ENCODE peak calls at places on chromosomes 6 and 20, in four cellular contexts. N is K562, V is HepG2, O is GM12878. Y is an unnamed sample.

GRCh38 chr6:39059496-39060310 is 11.1 kb downstream of the GLP1R start:
- DNase-seq in N (no peak), V (no peak), O (no peak), Y (peak)

GRCh38 chr20:11993886-11994466 is 76.3 kb downstream of the BTBD3 start:
- DNase-seq in V (no peak), N (no peak), O (no peak), Y (no peak)

GRCh38 chr6:157961829-157962228 is 19.8 kb upstream of the SYNJ2 start:
- DNase-seq in N (no peak), V (no peak), O (no peak), Y (no peak)

GRCh38 chr20:60402209-60403058 is 444.2 kb downstream of the CDH26 start:
- DNase-seq in V (no peak), O (no peak), N (no peak), Y (no peak)

GRCh38 chr6:168737481-168737880 is 296.5 kb downstream of the SMOC2 start:
- DNase-seq in O (no peak), V (peak), N (no peak), Y (no peak)

GRCh38 chr6:12637960-12638641 is 78.5 kb upstream of the PHACTR1 start:
- DNase-seq in N (peak), V (peak), O (peak), Y (peak)

GRCh38 chr6:72464791-72465691 is 156.8 kb upstream of the KCNQ5 start:
- DNase-seq in V (no peak), O (no peak), N (peak), Y (no peak)

GRCh38 chr6:31660998-31661866 is 654 bp upstream of the C6orf47 start:
- DNase-seq in O (no peak), V (no peak), N (peak), Y (no peak)

GRCh38 chr6:163525926-163526325 is 111.4 kb downstream of the QKI start:
- DNase-seq in N (no peak), O (no peak), V (no peak), Y (no peak)

GRCh38 chr6:126396131-126396530 is 56.2 kb downstream of the CENPW start:
- DNase-seq in O (no peak), V (no peak), N (no peak), Y (no peak)

GRCh38 chr6:131787955-131788712 is 19.7 kb upstream of the ENPP1 start:
- DNase-seq in V (peak), O (no peak), N (no peak), Y (no peak)

GRCh38 chr6:37657117-37657886 is 40.4 kb downstream of the MDGA1 start:
- DNase-seq in O (no peak), V (no peak), N (no peak), Y (no peak)

GRCh38 chr6:57303931-57304681 is 13.3 kb upstream of the PRIM2 start:
- DNase-seq in V (no peak), O (no peak), N (no peak), Y (no peak)

GRCh38 chr6:136465766-136466303 is 84.4 kb downstream of the MAP7 start:
- DNase-seq in V (no peak), N (no peak), O (no peak), Y (no peak)

GRCh38 chr20:62149532-62150235 is 6.1 kb downstream of the SS18L1 start:
- DNase-seq in V (peak), N (no peak), O (no peak), Y (no peak)

GRCh38 chr6:149271348-149272340 is 45.9 kb upstream of the TAB2 start:
- DNase-seq in N (no peak), V (no peak), O (peak), Y (no peak)

GRCh38 chr6:35177139-35177538 is 36.0 kb upstream of the TCP11 start:
- DNase-seq in V (no peak), N (peak), O (no peak), Y (no peak)

GRCh38 chr20:47274449-47275108 is 81.9 kb downstream of the ZMYND8 start:
- DNase-seq in O (peak), N (peak), V (peak), Y (no peak)

GRCh38 chr6:71977860-71978259 is 91.5 kb downstream of the RIMS1 start:
- DNase-seq in O (no peak), V (no peak), N (no peak), Y (no peak)

GRCh38 chr6:107118976-107119375 is 3.7 kb upstream of the BEND3 start:
- DNase-seq in N (peak), V (no peak), O (no peak), Y (no peak)

GRCh38 chr20:1588166-1588868 is 30.8 kb upstream of the SIRPD start:
- DNase-seq in O (no peak), V (no peak), N (no peak), Y (no peak)

GRCh38 chr6:125952764-125953501 is 3.6 kb upstream of the HINT3 start:
- DNase-seq in O (no peak), N (no peak), V (peak), Y (no peak)

GRCh38 chr6:168554898-168555617 is 114.1 kb downstream of the SMOC2 start:
- DNase-seq in N (no peak), V (no peak), O (no peak), Y (no peak)

GRCh38 chr6:107423474-107423873 is 35.9 kb downstream of the PDSS2 start:
- DNase-seq in O (no peak), N (no peak), V (no peak), Y (no peak)

GRCh38 chr6:138410972-138411667 is 7.1 kb downstream of the HEBP2 start:
- DNase-seq in O (no peak), V (no peak), N (no peak), Y (no peak)

GRCh38 chr6:75932067-75932466 is 140.4 kb downstream of the IMPG1 start:
- DNase-seq in N (peak), O (no peak), V (peak), Y (no peak)

GRCh38 chr6:26087284-26088115 is at the start of gene HFE:
- DNase-seq in O (no peak), N (peak), V (peak), Y (no peak)

GRCh38 chr20:34843421-34843820 is 18.0 kb upstream of the NCOA6 start:
- DNase-seq in N (no peak), V (no peak), O (no peak), Y (no peak)

GRCh38 chr6:75934643-75935472 is 137.6 kb downstream of the IMPG1 start:
- DNase-seq in O (peak), N (peak), V (peak), Y (peak)

GRCh38 chr20:50690979-50691584 is at the start of gene RIPOR3:
- DNase-seq in N (peak), V (no peak), O (no peak), Y (no peak)

GRCh38 chr6:169145476-169145875 is 108.2 kb downstream of the THBS2 start:
- DNase-seq in O (no peak), V (no peak), N (peak), Y (no peak)

GRCh38 chr6:143556529-143556928 is 45.0 kb upstream of the FUCA2 start:
- DNase-seq in V (no peak), N (no peak), O (no peak), Y (no peak)

GRCh38 chr6:36576573-36576972 is 17.6 kb upstream of the SRSF3 start:
- DNase-seq in V (no peak), N (no peak), O (no peak), Y (no peak)

GRCh38 chr6:131916847-131917246 is 34.3 kb downstream of the CCN2 start:
- DNase-seq in N (no peak), V (no peak), O (no peak), Y (no peak)

GRCh38 chr6:168049681-168050224 is 29.3 kb downstream of the FRMD1 start:
- DNase-seq in O (no peak), V (no peak), N (no peak), Y (no peak)

GRCh38 chr6:22227824-22228610 is 68.8 kb downstream of the PRL start:
- DNase-seq in V (no peak), N (no peak), O (no peak), Y (no peak)

GRCh38 chr20:14951707-14952106 is 614.3 kb upstream of the FLRT3 start:
- DNase-seq in N (no peak), V (peak), O (no peak), Y (no peak)

GRCh38 chr20:57159193-57159851 is 107.1 kb downstream of the BMP7 start:
- DNase-seq in N (no peak), O (no peak), V (no peak), Y (no peak)

GRCh38 chr20:37681384-37681977 is 12.3 kb upstream of the CTNNBL1 start:
- DNase-seq in O (no peak), N (no peak), V (no peak), Y (no peak)

GRCh38 chr20:37677969-37678610 is 15.7 kb upstream of the CTNNBL1 start:
- DNase-seq in O (no peak), V (peak), N (no peak), Y (no peak)

GRCh38 chr20:37676440-37676839 is 17.4 kb upstream of the CTNNBL1 start:
- DNase-seq in V (no peak), O (no peak), N (no peak), Y (no peak)

DNA sequence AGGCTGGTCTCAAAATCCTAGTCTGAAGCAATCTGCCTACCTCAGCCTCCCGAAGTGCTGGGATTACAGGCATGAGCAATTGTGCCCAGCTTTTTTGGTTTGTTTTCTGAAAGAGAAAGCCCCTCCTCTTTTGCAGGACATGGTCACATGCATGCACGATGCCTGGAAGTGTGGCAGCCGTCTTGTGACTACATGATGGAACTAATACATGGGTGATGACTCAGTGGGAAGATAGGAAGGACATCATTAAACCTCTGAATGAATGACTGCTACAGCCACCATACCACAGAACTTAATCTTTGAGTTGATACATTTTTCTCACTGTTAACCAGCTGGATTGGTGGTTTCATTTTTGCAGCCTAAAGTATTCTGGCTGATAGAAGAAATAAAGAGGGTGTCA is 13.4 kb upstream of the CTNNBL1 start:
- DNase-seq in V (no peak), N (no peak), O (no peak), Y (no peak)
- TF ChIP-seq TARDBP in V (no peak), N (no peak), O (no peak), Y (no peak)

DNA sequence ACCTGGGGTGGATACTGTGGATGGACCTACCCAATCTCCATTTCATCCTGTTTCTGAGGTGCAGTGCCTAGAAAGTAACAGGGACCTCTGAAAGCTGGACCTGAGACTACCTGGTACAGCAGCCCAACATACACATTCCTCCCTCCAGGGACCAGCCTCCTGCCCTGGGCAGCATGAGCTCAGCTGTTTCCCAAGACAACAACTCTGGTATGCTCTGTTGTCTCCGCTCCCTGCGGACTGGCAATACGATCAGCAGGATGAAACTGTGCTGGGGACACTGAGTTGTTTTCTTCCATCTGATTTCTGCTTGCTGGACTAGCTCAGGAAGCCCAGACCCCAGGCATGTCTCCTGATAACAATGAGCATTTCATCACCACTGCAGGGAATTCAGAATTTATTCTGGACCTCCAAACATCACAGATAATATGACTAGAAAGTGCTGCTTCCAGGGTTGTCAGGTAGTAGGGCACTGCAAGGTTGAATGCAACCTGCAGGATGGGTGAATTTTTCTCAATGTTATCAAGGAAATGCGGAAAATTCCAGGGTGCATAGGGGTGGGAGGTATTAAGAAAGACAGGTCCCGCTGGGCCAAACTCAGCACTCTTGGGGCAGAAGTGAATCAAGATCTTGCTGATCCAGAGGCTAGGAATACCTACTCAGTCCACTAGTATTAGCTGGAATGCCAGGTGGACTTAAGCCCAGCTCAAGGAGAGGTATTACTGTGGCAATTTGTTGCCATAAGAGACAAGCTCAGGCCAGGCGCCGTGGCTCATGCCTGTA is 38.9 kb upstream of the SLC4A11 start:
- DNase-seq in N (no peak), V (no peak), O (no peak), Y (no peak)
- TF ChIP-seq FOXM1 in N (no peak), V (no peak), O (no peak), Y (no peak)

DNA sequence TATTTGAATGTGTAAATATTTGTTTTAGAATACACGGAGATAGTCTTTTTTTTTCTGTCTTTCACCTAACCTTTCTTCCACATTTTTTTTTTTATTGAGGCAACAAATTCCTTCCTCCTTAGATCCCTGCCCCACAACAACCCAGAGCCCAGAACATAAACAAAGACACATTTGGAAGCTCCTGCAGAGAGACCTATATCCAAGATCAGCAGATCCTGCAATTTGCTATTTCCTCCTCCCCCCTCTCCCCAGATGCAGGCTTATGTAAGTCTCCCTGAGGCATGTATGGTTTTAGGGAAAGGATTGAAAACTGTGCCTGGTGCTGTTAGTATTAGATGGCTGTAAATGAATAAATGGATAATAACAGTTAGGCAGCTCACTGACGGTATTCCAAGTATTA is 608.2 kb upstream of the CITED2 start:
- DNase-seq in N (no peak), V (no peak), O (no peak), Y (no peak)
- TF ChIP-seq TARDBP in N (no peak), V (no peak), O (no peak), Y (no peak)

DNA sequence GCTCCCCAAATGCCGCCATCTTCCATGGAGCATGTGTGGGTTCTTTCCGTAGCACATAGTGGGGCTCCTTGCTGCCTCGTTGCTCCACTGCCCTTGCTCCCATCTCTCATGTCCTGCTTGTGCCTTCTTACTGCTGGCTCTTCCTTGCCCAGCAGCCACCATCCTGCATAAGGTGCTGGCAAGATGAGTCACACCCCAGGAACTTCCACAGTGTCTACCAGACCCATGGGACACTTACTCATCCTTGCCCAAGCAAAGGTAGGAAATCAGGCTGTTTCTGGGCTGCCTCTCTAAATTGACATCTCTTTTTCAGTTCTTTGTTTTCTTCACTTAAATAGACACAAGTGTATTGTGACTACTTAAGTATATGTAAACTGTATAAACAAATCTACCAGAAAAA is 39.4 kb upstream of the RGS17 start:
- DNase-seq in N (no peak), O (no peak), V (no peak), Y (no peak)
- TF ChIP-seq FOXM1 in N (no peak), O (no peak), V (no peak), Y (no peak)

GRCh38 chr20:4728121-4728520 is 6.4 kb downstream of the PRND start:
- DNase-seq in V (no peak), N (no peak), O (no peak), Y (no peak)
- TF ChIP-seq TARDBP in V (no peak), N (no peak), O (no peak), Y (no peak)

GRCh38 chr6:43120938-43121913 is 45.1 kb downstream of the PTK7 start:
- DNase-seq in O (no peak), V (no peak), N (no peak), Y (no peak)
- TF ChIP-seq FOXM1 in O (no peak), V (no peak), N (no peak), Y (no peak)

DNA sequence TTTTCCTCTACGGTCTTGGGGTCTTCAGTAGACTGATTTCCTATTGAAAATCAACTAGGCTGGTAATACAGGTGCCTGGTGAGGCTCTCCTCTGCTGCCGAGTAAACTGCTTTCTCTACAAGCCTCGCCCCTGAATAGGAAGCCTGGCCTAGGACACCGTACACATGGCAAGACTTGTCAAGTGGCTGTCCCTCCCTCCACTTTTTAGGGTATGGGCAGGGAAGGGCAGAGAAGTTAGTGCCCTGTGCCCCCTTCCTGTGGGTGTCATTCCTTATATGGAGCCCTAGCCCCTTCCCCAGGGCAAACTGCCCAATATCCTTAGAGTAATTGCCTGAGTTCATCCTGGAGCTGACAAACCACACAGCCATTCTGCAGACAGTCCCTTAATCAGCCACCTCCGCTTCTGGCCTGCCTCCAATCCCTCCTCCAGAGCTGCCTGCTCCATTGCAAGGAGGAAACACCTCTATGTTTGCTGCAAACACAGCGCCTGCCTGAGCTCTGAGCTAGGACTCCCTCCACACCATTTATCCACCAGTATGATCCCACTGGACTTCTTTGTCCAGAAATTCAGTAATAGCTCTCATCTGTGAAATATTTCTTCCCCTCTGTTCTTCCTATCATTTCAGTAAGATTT is 93.1 kb downstream of the CHD6 start:
- DNase-seq in O (no peak), V (no peak), N (peak), Y (no peak)
- TF ChIP-seq TARDBP in O (no peak), V (no peak), N (no peak), Y (no peak)

DNA sequence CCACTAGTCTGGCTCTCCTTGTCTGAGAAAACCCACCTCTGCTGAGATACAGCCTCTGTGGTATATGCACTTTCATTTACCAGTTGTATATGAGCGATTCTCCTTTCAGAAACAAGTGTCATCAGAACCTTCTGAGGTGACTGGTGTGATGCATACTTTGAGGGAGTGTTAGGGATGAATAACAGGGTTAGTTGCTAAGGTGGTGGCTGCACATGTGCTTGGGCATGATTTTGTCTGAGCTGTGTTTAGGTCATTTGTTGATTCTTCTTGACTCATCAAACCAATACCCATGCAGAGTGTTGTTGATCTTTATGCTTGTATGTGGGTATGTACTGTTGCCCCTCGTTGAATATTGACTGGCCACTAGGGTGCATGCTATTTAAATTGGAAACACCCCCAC is 25.7 kb downstream of the DTD1 start:
- DNase-seq in V (no peak), O (no peak), N (no peak), Y (no peak)
- TF ChIP-seq FOXM1 in V (no peak), O (no peak), N (no peak), Y (no peak)

GRCh38 chr20:24566656-24567055 is 97.2 kb downstream of the SYNDIG1 start:
- DNase-seq in N (no peak), O (no peak), V (no peak), Y (no peak)
- TF ChIP-seq TARDBP in N (no peak), O (no peak), V (no peak), Y (no peak)

DNA sequence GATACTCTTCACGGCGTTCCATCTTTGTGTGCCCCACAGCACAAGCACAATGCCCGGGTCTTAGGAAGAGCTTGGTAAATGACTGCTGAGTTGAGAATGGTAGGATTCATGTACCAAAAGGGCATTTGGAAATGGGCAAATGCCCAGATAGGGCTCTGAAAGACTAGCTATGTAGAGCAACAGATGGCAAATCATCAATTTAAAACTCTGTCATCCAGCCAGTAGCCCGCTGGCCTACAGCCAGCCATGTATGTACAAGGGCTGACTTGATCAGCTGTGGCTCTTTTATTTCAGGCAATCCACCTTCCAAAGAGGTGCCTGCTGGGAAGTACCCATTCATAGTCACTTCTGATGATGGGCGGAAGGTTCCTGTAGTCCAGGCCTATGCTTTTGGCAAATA is 35.1 kb downstream of the NT5E start:
- DNase-seq in V (no peak), N (no peak), O (no peak), Y (no peak)
- TF ChIP-seq FOXM1 in V (no peak), N (no peak), O (no peak), Y (no peak)

Y was measured in HEK293T.